ENCODE peak calls at places on chromosome 16, in four cellular contexts. C is Karpas-422, A is fibroblast of lung, V is spleen. H is an unnamed sample. For H3K27me3 and H3K4me1, the result is how much of the 10 kb centered on the place peaks cover.

GRCh38 chr16:53775821-53776431 is 72.0 kb downstream of the FTO start:
- DNase-seq in C (peak), A (peak), V (no peak), H (peak)

GRCh38 chr16:4261557-4262172 is 11.2 kb downstream of the TFAP4 start:
- DNase-seq in C (peak), A (peak), V (no peak), H (no peak)

GRCh38 chr16:12754824-12755543 is 48.7 kb downstream of the CPPED1 start:
- DNase-seq in C (no peak), A (no peak), V (no peak), H (no peak)

GRCh38 chr16:57042157-57043111 is 49.9 kb upstream of the CPNE2 start:
- DNase-seq in C (peak), A (peak), V (peak), H (no peak)

GRCh38 chr16:11470676-11471415 is 115.9 kb downstream of the LITAF start:
- DNase-seq in C (no peak), A (peak), V (no peak), H (no peak)

GRCh38 chr16:66894055-66894454 is 13.7 kb downstream of the PDP2 start:
- DNase-seq in C (no peak), A (no peak), V (no peak), H (no peak)

GRCh38 chr16:49833055-49833454 is 22.9 kb downstream of the ZNF423 start:
- DNase-seq in C (no peak), A (no peak), V (no peak), H (no peak)

GRCh38 chr16:66891360-66891759 is 11.0 kb downstream of the PDP2 start:
- DNase-seq in C (no peak), A (no peak), V (no peak), H (no peak)

GRCh38 chr16:85104821-85105391 is 7.4 kb downstream of the CIBAR2 start:
- DNase-seq in C (no peak), A (no peak), V (peak), H (no peak)

GRCh38 chr16:53817117-53817516 is 113.2 kb downstream of the FTO start:
- DNase-seq in C (no peak), A (peak), V (no peak), H (peak)

GRCh38 chr16:56956076-56956475 is 5.7 kb upstream of the CETP start:
- DNase-seq in C (no peak), A (no peak), V (peak), H (no peak)

GRCh38 chr16:67847064-67847861 is at the start of gene CENPT:
- DNase-seq in C (peak), A (peak), V (no peak), H (peak)

GRCh38 chr16:75256871-75257343 is 5.5 kb upstream of the BCAR1 start:
- DNase-seq in C (no peak), A (peak), V (no peak), H (no peak)

GRCh38 chr16:13780406-13780805 is 139.5 kb upstream of the ERCC4 start:
- DNase-seq in C (no peak), A (no peak), V (no peak), H (no peak)

GRCh38 chr16:69829338-69829737 is 67.2 kb downstream of the WWP2 start:
- DNase-seq in C (no peak), A (no peak), V (no peak), H (no peak)

GRCh38 chr16:89921699-89922476 is 1.3 kb upstream of the TUBB3 start:
- DNase-seq in C (no peak), A (peak), V (no peak), H (peak)

GRCh38 chr16:4313563-4314531 is 2.0 kb upstream of the GLIS2 start:
- DNase-seq in C (peak), A (peak), V (no peak), H (no peak)

GRCh38 chr16:66670691-66671090 is 25.9 kb downstream of the CMTM4 start:
- DNase-seq in C (no peak), A (no peak), V (no peak), H (no peak)

GRCh38 chr16:73040136-73040535 is 7.8 kb downstream of the ZFHX3 start:
- DNase-seq in C (no peak), A (no peak), V (no peak), H (no peak)

GRCh38 chr16:55403464-55403863 is 75.5 kb upstream of the MMP2 start:
- DNase-seq in C (no peak), A (no peak), V (no peak), H (no peak)

GRCh38 chr16:66254106-66254505 is 112.4 kb upstream of the CDH5 start:
- DNase-seq in C (no peak), A (no peak), V (no peak), H (no peak)

GRCh38 chr16:1054660-1055556 is 17.6 kb upstream of the SSTR5 start:
- DNase-seq in C (peak), A (peak), V (no peak), H (peak)

GRCh38 chr16:23871924-23872323 is 36.1 kb downstream of the PRKCB start:
- DNase-seq in C (no peak), A (no peak), V (no peak), H (no peak)

GRCh38 chr16:79811541-79811940 is 211.0 kb upstream of the MAF start:
- DNase-seq in C (no peak), A (peak), V (no peak), H (no peak)

GRCh38 chr16:87939562-87940423 is 3.5 kb upstream of the CA5A start:
- DNase-seq in C (peak), A (no peak), V (no peak), H (no peak)

GRCh38 chr16:83390759-83391158 is 417.0 kb upstream of the HSBP1 start:
- DNase-seq in C (no peak), A (no peak), V (no peak), H (no peak)

GRCh38 chr16:89191033-89191900 is 9.1 kb downstream of the SLC22A31 start:
- DNase-seq in C (no peak), A (no peak), V (peak), H (no peak)

GRCh38 chr16:20094157-20094556 is 20.5 kb upstream of the GPR139 start:
- DNase-seq in C (no peak), A (no peak), V (no peak), H (no peak)
- H3K27me3 ChIP-seq in C (under half), A (under half), V (under half), H (under half)

DNA sequence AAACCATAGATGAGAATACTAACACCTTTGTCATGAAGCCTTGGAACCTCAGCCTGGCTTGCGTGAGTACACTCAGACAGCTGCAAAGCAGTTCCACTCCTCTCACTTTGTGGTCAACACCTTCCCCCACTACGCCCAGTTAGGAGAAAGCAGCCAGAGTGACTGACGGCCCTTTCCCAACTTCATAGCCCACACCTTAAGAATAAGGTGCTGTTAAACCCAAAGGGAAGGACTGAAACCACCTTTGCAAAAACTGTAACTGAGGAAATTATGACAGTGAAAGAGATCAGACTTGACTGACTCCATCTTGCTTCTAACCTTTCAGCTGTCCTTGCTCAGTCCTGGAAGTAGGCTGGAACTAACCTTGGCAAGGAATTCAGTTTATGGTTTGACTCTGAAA is 13.7 kb downstream of the N4BP1 start:
- DNase-seq in C (no peak), A (peak), V (no peak), H (no peak)
- H3K4me1 ChIP-seq in C (under half), A (under half), V (under half), H (under half)

DNA sequence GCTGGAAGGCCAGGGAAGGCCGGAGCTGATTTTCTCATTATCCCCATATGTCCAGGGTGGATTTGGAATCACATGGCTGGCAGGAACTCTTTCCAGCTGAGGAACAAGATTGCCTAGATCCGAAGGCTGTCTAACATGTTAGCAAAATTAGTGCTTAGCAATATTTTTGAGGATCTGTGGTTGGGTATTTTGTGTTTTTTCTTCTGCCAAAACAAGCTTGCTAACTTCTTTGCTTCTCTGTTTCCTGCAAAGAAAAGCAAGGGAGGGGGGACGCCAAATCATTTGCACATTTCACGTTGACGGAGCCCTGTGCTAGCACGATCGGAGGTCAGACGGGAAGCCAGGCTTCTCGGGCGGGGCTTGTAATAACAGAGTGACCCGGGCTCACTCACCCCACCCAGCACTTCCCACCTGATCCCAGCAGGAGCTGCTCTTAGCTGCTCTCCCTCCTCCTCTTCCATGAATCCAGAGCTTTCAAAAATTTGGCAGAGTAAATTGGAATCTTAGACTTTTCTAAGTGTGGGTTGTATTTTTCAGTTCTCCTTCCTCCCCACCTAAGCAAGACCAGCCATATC is 33.3 kb upstream of the FOXF1 start:
- DNase-seq in C (no peak), A (no peak), V (no peak), H (no peak)
- H3K27me3 ChIP-seq in C (under half), A (under half), V (under half), H (under half)

GRCh38 chr16:81450783-81451491 is 6.3 kb downstream of the CMIP start:
- DNase-seq in C (no peak), A (no peak), V (no peak), H (no peak)

GRCh38 chr16:81451753-81452680 is 7.4 kb downstream of the CMIP start:
- DNase-seq in C (no peak), A (no peak), V (no peak), H (no peak)

GRCh38 chr16:81454044-81454443 is 9.4 kb downstream of the CMIP start:
- DNase-seq in C (no peak), A (no peak), V (no peak), H (no peak)

GRCh38 chr16:81455006-81455405 is 10.4 kb downstream of the CMIP start:
- DNase-seq in C (no peak), A (no peak), V (no peak), H (no peak)

DNA sequence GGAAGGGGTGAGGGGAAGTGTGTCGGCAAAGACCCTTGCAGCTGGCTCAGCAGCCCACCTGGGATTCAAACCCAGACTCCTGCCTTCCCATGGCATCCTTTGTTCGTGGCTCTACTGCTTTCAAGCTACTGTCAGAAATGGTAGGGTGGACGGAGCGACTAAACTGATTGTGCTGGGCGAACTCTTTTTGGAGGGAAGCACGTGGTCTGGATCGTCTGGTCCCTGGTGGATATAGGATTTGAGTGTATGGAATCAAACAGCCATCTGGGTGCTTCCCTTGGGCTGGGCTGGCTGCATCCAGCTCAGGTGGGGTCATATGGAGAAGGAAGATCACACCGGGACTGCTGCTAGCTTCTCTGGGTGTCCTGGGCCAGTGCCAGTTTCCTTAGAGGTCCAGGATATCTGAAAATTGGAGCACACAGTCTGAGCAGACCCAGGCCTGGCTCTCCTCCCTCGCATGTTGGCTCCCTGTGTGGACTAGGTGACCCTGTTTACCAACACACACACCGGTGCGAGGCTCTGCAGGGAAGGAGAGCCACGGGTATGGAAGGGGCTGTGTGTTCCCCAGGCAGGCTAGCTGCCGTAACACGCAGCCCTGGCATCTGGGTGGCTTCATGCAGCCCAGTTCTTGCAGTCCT is 8.6 kb downstream of the CMIP start:
- DNase-seq in C (no peak), A (no peak), V (no peak), H (no peak)
- H3K4me1 ChIP-seq in C (under half), A (under half), V (under half), H (under half)

DNA sequence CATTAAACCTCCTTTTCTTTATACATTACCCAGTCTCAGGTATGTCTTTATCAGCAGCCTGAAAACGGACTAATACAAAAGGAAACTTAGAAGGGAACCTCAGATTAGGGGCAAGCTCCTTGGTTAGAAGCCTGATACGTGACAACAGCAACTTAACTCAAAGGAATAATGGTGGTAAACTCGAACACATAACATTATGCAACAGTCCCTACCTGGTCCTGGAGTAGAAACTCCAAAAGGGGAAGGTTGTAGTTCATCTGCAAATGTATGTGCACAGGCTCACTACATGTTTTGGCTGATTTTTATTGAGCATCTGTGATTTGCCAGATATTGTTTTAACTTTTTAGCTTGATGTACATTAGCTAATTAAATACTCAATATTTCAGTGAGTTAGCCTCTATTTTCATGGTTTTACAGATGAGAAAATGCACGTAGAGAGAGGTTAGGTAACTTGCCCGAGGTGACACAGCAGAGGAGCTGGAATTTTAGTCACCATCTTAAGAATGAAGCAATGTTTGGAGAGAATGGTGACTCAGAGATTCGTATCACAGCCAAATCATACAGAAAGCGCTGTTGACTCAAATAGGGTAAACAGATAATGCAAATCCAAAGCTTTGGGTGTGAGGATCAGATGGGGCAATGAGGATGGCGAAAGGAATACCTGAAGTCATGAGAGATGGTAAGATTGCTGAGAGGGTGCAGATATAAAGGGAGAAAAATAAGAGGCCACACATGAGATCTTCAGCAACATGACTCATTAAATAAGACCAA is 194.9 kb upstream of the RBFOX1 start:
- DNase-seq in C (no peak), A (no peak), V (no peak), H (no peak)
- H3K27me3 ChIP-seq in C (under half), A (under half), V (under half), H (under half)

GRCh38 chr16:78163772-78164391 is 64.4 kb downstream of the WWOX start:
- DNase-seq in C (no peak), A (no peak), V (no peak), H (no peak)
- H3K4me1 ChIP-seq in C (under half), A (under half), V (under half), H (under half)

DNA sequence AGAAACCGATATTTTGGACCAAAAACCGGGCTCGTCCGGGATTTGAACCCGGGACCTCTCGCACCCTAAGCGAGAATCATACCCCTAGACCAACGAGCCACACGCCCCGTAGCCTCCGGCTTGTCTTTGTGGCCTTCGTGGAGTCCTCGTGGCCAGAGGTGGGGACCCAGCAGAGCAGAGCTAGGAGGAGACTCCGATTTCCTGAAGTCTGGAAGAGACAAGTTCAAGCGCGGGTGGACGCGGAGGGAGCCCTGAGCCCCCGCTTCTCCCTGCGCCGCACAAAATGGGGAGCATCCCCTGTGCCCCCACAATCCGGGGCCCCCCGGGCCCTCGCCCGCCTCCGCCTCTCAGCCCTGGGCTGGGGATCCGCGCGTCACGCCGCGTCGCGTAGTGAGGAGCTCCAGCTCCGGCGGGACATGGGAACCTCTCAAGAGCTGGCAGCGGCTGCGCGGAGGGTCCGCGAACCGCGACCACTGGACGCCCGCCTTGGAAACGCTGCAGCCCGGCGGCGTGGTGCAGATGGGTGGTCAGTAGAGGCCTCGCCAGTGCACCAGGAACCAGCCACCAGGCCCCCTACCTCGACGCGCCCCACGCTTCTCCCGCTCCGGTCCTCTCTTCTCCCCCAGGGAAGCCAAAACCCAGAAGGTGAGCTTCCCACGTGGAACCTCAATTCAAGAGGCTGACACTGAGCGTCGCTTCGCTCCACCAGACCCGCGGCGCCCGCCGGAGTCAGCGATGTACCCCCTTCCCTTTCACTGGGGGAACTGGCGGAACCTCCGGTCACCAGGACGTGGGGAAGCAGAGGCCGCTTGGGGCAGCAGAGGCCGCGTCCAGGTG is 5.2 kb upstream of the OR1F1 start:
- DNase-seq in C (no peak), A (peak), V (peak), H (peak)
- H3K27me3 ChIP-seq in C (under half), A (under half), V (half or more), H (under half)